ENCODE peak calls at places on chromosomes 16 and 17, in four cellular contexts. Q is GM12878, X is H1, Z is HepG2. M is an unnamed sample.

GRCh38 chr16:75351183-75351582 is 82.1 kb downstream of the CFDP1 start:
- DNase-seq in Q (no peak), X (no peak), Z (no peak), M (no peak)

GRCh38 chr17:15941781-15942180 is 3.1 kb upstream of the ADORA2B start:
- DNase-seq in Q (no peak), X (no peak), Z (no peak), M (no peak)

GRCh38 chr17:31524926-31525800 is 133.7 kb downstream of the RAB11FIP4 start:
- DNase-seq in Q (no peak), X (peak), Z (peak), M (peak)

GRCh38 chr17:78818152-78818846 is 22.3 kb downstream of the USP36 start:
- DNase-seq in Q (no peak), X (no peak), Z (no peak), M (no peak)

GRCh38 chr17:51275381-51275780 is 15.0 kb downstream of the UTP18 start:
- DNase-seq in Q (no peak), X (no peak), Z (no peak), M (no peak)

GRCh38 chr17:65994114-65994513 is 197.8 kb downstream of the CEP112 start:
- DNase-seq in Q (no peak), X (no peak), Z (no peak), M (no peak)

GRCh38 chr17:79797492-79798295 is 817 bp upstream of the CBX8 start:
- DNase-seq in Q (no peak), X (peak), Z (no peak), M (no peak)

GRCh38 chr16:74477226-74477625 is 55.9 kb upstream of the CLEC18B start:
- DNase-seq in Q (no peak), X (no peak), Z (peak), M (no peak)

GRCh38 chr16:54285414-54286066 is 1.0 kb downstream of the IRX3 start:
- DNase-seq in Q (no peak), X (no peak), Z (peak), M (no peak)

GRCh38 chr16:65202461-65202860 is 80.6 kb upstream of the CDH11 start:
- DNase-seq in Q (no peak), X (no peak), Z (no peak), M (no peak)

GRCh38 chr17:7574176-7574953 is 5.1 kb upstream of the CD68 start:
- DNase-seq in Q (no peak), X (no peak), Z (no peak), M (no peak)

GRCh38 chr17:66459811-66460270 is 157.4 kb downstream of the PRKCA start:
- DNase-seq in Q (no peak), X (no peak), Z (peak), M (no peak)

GRCh38 chr17:61837175-61838051 is 25.9 kb downstream of the BRIP1 start:
- DNase-seq in Q (peak), X (no peak), Z (peak), M (peak)

GRCh38 chr16:71927383-71927782 is 32.1 kb downstream of the IST1 start:
- DNase-seq in Q (no peak), X (no peak), Z (no peak), M (no peak)

GRCh38 chr17:58315281-58315711 is 13.3 kb downstream of the TSPOAP1 start:
- DNase-seq in Q (no peak), X (peak), Z (no peak), M (no peak)

GRCh38 chr17:48722924-48723554 is at the start of gene PRAC2:
- DNase-seq in Q (no peak), X (peak), Z (no peak), M (no peak)

GRCh38 chr17:63450551-63450950 is 4.4 kb upstream of the CYB561 start:
- DNase-seq in Q (no peak), X (no peak), Z (no peak), M (no peak)

GRCh38 chr16:46948548-46949166 is 24.8 kb downstream of the DNAJA2 start:
- DNase-seq in Q (no peak), X (no peak), Z (peak), M (no peak)

GRCh38 chr16:46950009-46950408 is 23.5 kb downstream of the DNAJA2 start:
- DNase-seq in Q (no peak), X (no peak), Z (no peak), M (no peak)

GRCh38 chr16:46949216-46949892 is 24.1 kb downstream of the DNAJA2 start:
- DNase-seq in Q (no peak), X (no peak), Z (no peak), M (no peak)

GRCh38 chr16:46947900-46948547 is 25.4 kb downstream of the DNAJA2 start:
- DNase-seq in Q (peak), X (no peak), Z (peak), M (peak)
- TF ChIP-seq SUZ12 in Q (no peak), X (no peak), Z (no peak), M (no peak)

GRCh38 chr17:37726891-37727780 is 17.7 kb downstream of the HNF1B start:
- DNase-seq in Q (no peak), X (no peak), Z (no peak), M (no peak)
- TF ChIP-seq ZNF274 in Q (no peak), X (no peak), Z (no peak), M (no peak)

DNA sequence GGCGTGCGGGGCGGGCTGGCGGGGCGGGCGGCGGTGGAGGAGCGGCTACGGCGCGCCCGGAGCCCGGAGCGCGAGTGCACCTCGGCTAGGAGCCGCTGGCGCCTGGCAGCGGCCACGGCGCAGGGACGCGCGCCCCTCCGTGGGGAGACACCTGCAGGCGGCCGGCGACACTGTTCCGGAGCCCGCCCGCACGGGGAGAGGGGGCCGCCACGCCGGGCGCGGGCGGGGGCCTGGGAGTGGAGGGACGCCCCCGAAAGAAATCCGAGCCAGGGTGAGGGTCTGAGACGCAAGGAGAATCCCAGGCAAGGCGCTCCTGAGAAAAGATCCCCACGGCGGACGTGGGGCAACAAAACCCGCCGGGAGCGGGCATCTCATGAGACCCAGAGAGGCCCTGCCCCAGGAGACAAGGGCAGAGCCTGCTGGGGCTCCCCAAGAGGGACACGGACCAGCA is at the start of gene GSG1L:
- DNase-seq in Q (no peak), X (no peak), Z (no peak), M (no peak)
- TF ChIP-seq SUZ12 in Q (no peak), X (peak), Z (no peak), M (no peak)

DNA sequence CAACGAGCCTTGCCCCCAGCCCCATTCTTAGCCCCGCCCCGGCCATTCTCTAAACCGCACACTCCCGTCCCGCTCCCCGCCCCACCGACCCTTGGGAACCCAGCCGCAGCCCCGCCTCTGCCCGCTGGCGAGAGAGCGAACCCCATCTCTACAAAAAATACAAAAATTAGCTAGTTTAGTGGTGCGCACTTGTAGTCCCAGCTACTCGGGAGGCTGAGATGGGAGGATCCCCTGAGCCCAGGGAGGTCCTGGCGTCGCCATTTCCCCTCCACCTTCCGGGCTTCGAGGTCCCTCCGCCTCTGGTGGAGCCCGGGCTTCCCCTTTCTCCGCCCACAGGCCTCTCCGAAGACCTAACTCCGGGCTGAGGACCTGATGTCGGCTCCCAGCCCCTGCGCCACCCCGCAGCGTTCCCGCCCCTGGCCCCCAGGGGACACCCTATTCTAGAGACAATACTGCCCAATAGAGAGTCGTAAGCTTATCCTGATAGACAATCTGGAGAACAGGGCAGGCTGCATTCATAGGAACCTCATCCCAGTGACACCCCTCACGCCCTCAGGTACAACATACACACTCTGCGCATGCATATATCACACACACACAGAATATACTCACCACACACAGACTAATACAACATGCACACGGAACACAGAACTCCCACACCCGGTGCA is 483 bp upstream of the PROCA1 start:
- DNase-seq in Q (no peak), X (peak), Z (no peak), M (no peak)
- TF ChIP-seq ZNF274 in Q (no peak), X (no peak), Z (no peak), M (no peak)

DNA sequence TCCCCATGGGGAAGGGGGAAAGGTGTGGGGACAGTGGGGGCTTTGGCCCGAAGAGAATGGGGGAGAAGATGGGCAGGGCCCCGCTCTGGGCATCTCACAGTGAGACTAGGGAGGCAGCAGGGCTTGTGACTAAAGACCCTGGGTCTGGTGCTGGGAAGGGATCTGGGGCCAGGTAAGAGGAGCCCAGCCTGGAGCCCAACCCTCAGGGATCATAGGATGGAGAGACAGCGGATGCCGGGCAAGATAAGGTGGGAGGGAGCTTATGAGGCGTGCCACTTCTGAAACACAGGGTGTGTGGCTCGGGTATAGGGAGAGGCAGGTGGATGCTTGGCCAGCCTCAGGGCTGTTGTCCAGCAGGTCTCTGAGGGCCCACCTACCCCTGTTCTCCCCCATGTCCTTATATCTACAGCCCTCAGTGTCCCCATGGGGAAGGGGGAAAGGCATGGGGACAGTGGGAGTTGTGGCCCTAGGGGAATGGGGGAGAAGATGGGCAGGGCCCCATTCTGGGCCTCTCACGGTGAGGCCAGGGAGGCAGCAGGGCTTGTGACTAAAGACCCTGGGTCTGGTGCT is 15.4 kb downstream of the USP6 start:
- DNase-seq in Q (no peak), X (no peak), Z (no peak), M (no peak)
- TF ChIP-seq SUZ12 in Q (no peak), X (no peak), Z (no peak), M (no peak)

GRCh38 chr17:77454560-77455095 is 313.9 kb downstream of the SEC14L1 start:
- DNase-seq in Q (no peak), X (no peak), Z (peak), M (no peak)
- TF ChIP-seq ZNF274 in Q (no peak), X (no peak), Z (no peak), M (no peak)

GRCh38 chr16:85513649-85514048 is 99.5 kb upstream of the GSE1 start:
- DNase-seq in Q (no peak), X (no peak), Z (no peak), M (no peak)
- TF ChIP-seq SUZ12 in Q (no peak), X (no peak), Z (no peak), M (no peak)

DNA sequence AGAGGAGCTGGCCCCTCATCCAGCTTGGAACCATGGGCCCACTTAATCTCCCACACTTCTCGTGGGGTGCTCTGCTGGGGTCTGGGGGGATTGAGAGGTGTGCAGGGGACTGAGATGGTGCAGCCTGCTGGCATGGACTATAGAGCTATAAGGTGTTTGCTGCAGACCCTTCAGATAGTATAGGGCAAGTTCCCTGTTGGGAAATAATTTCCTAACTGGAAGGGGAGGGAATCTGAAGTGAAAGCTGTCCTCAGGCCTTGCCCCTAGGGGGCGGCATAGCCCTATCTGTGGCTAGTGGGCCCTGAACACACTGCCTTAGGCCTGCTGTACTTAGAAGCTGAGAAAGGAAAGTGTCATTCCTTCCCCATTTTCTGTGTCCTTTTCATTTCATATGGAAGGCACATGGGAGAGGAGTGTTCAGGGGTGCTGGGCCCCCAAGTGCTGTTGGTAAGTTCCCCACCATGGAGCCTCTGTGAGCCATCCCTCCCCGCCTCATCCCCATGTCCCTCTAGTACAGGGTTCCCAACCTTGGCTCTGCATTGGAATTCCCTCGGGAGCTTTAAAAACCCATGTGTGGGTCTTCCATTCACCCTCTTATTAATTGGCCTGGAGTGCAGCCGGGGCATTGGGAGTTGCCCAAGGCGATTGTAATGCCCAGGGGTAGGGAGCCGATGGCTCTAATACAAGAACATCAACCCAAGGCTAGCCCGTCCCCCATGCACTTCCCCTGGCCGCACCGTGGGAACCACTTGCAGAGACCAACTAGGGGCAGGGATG is 19.7 kb downstream of the GOSR2 start:
- DNase-seq in Q (no peak), X (peak), Z (peak), M (peak)
- TF ChIP-seq ZNF274 in Q (no peak), X (no peak), Z (no peak), M (no peak)

M was measured in NT2/D1.